ENCODE peak calls at places on chromosomes 6 and 20, in four cellular contexts. N is MM.1S, J is GM23338, T is PC-9. H is an unnamed sample.

GRCh38 chr6:43120938-43121913 is 45.1 kb downstream of the PTK7 start:
- DNase-seq in T (peak; percentile 70), J (no peak), N (no peak), H (peak; percentile 87)

GRCh38 chr6:107308676-107309075 is 150.7 kb downstream of the PDSS2 start:
- DNase-seq in N (no peak), T (no peak), J (no peak), H (no peak)

GRCh38 chr6:41769376-41769775 is 10.3 kb downstream of the FRS3 start:
- DNase-seq in N (no peak), J (no peak), T (no peak), H (no peak)

GRCh38 chr6:35496036-35496850 is 636 bp downstream of the TEAD3 start:
- DNase-seq in J (peak; percentile 67), N (peak; percentile 10), T (peak; percentile 59), H (peak; percentile 85)

GRCh38 chr6:36840471-36841461 is 1.5 kb upstream of the CPNE5 start:
- DNase-seq in N (no peak), J (peak; percentile 58), T (no peak), H (peak; percentile 38)

GRCh38 chr6:169266261-169266660 is 12.6 kb upstream of the THBS2 start:
- DNase-seq in N (no peak), T (no peak), J (no peak), H (no peak)

GRCh38 chr20:47795214-47795667 is 10.0 kb upstream of the SULF2 start:
- DNase-seq in J (no peak), N (no peak), T (peak; percentile 97), H (no peak)

GRCh38 chr6:41732601-41733348 is 2.6 kb downstream of the TFEB start:
- DNase-seq in N (peak; percentile 87), T (no peak), J (peak; percentile 33), H (peak; percentile 58)

GRCh38 chr6:143536866-143537691 is 25.6 kb upstream of the FUCA2 start:
- DNase-seq in T (peak; percentile 62), J (peak; percentile 86), N (peak; percentile 44), H (peak; percentile 84)

GRCh38 chr6:5100806-5101205 is 15.7 kb downstream of the PPP1R3G start:
- DNase-seq in T (no peak), J (no peak), N (no peak), H (no peak)

GRCh38 chr6:55974688-55975087 is 99.3 kb upstream of the BMP5 start:
- DNase-seq in N (no peak), J (no peak), T (no peak), H (no peak)

GRCh38 chr20:14441201-14441600 is 103.8 kb upstream of the FLRT3 start:
- DNase-seq in T (no peak), N (no peak), J (no peak), H (no peak)

GRCh38 chr6:34592208-34592952 is 36.3 kb upstream of the SPDEF start:
- DNase-seq in T (no peak), J (no peak), N (no peak), H (no peak)

GRCh38 chr6:159105716-159106115 is 60.9 kb upstream of the TAGAP start:
- DNase-seq in T (no peak), J (no peak), N (no peak), H (no peak)

GRCh38 chr6:121620002-121620740 is 184.7 kb downstream of the GJA1 start:
- DNase-seq in N (no peak), T (no peak), J (peak; percentile 76), H (no peak)

GRCh38 chr6:148524509-148524908 is 181.9 kb downstream of the SASH1 start:
- DNase-seq in T (no peak), N (no peak), J (no peak), H (no peak)

GRCh38 chr6:22364314-22364713 is 67.5 kb upstream of the PRL start:
- DNase-seq in J (no peak), T (no peak), N (no peak), H (no peak)

GRCh38 chr6:104955927-104956662 is 812 bp upstream of the LIN28B start:
- DNase-seq in N (no peak), J (peak; percentile 94), T (no peak), H (peak; percentile 55)

GRCh38 chr6:131727467-131727866 is 16.6 kb upstream of the CTAGE9 start:
- DNase-seq in N (no peak), J (no peak), T (no peak), H (no peak)

GRCh38 chr6:34984416-34984815 is 95.4 kb downstream of the ANKS1A start:
- DNase-seq in N (no peak), T (no peak), J (no peak), H (no peak)

GRCh38 chr6:145538996-145539395 is 196.3 kb downstream of the EPM2A start:
- DNase-seq in N (no peak), J (no peak), T (no peak), H (no peak)

GRCh38 chr20:22312744-22313346 is 271.5 kb downstream of the FOXA2 start:
- DNase-seq in N (peak; percentile 17), T (peak; percentile 25), J (peak; percentile 75), H (peak; percentile 68)

GRCh38 chr6:39956951-39957350 is 22.7 kb upstream of the MOCS1 start:
- DNase-seq in T (no peak), J (no peak), N (no peak), H (no peak)

GRCh38 chr6:3026811-3027626 is 27.3 kb downstream of the NQO2 start:
- DNase-seq in T (no peak), J (no peak), N (peak; percentile 88), H (no peak)

GRCh38 chr6:117449549-117450439 is 24.1 kb upstream of the ROS1 start:
- DNase-seq in N (peak; percentile 67), J (peak; percentile 89), T (peak; percentile 40), H (peak; percentile 80)

GRCh38 chr6:139472341-139473038 is 98.0 kb upstream of the CITED2 start:
- DNase-seq in T (no peak), J (no peak), N (no peak), H (no peak)

GRCh38 chr6:50390416-50390815 is 322.9 kb upstream of the TFAP2D start:
- DNase-seq in N (no peak), T (no peak), J (no peak), H (no peak)

GRCh38 chr6:166275714-166276166 is 32.5 kb downstream of the PRR18 start:
- DNase-seq in J (peak; percentile 77), T (peak; percentile 64), N (peak; percentile 50), H (peak; percentile 76)

GRCh38 chr6:157985378-157986155 is 3.9 kb downstream of the SYNJ2 start:
- DNase-seq in T (no peak), N (no peak), J (peak; percentile 40), H (peak; percentile 68)

GRCh38 chr6:74075323-74075722 is 379.3 kb downstream of the CD109 start:
- DNase-seq in T (no peak), N (no peak), J (no peak), H (no peak)

GRCh38 chr6:120587381-120587780 is 746.9 kb downstream of the TBC1D32 start:
- DNase-seq in J (no peak), T (no peak), N (no peak), H (no peak)

GRCh38 chr20:37198962-37199660 is 19.8 kb upstream of the MROH8 start:
- DNase-seq in T (no peak), N (no peak), J (no peak), H (no peak)

GRCh38 chr6:111456208-111456607 is 26.8 kb downstream of the REV3L start:
- DNase-seq in N (no peak), T (no peak), J (no peak), H (no peak)

GRCh38 chr20:41510224-41510623 is 108.0 kb downstream of the CHD6 start:
- DNase-seq in N (no peak), J (peak; percentile 20), T (no peak), H (no peak)

GRCh38 chr20:3471397-3472021 is 691 bp downstream of the ATRN start:
- DNase-seq in J (peak; percentile 33), T (no peak), N (no peak), H (no peak)

GRCh38 chr6:34132082-34132357 is 13.9 kb downstream of the GRM4 start:
- DNase-seq in T (no peak), J (peak; percentile 84), N (no peak), H (no peak)

GRCh38 chr6:16437984-16438383 is 199.6 kb downstream of the GMPR start:
- DNase-seq in J (no peak), T (no peak), N (no peak), H (no peak)
- H3K9me2 ChIP-seq in J (peaks cover 3% of the 10 kb centered on the region), T (no peaks in the 10 kb centered on the region), N (no peaks in the 10 kb centered on the region), H (no peaks in the 10 kb centered on the region)

DNA sequence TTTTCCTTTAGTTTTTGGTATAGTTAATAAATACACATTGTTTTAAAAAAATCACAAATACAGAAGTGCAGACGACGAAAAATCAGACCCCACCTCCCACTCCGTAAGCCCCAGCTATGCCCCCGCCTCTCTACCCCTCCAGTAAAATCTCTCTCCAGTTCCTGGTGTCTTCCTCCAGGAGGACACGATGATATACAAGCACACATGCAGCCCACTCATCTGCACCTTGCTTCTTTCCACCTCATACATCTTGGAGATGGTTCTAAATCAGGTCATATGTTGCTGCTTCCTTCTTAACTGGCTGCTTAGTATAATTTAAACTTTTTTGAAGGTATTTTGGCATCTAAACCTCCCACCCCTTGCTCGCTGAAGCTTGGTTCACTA is 2.7 kb downstream of the BMP7 start:
- DNase-seq in N (no peak), T (no peak), J (no peak), H (no peak)
- H3K4me3 ChIP-seq in N (no peak overlapping the region), T (no peak overlapping the region), J (peak overlapping the region; percentile 88), H (peak overlapping the region; percentile 12)

DNA sequence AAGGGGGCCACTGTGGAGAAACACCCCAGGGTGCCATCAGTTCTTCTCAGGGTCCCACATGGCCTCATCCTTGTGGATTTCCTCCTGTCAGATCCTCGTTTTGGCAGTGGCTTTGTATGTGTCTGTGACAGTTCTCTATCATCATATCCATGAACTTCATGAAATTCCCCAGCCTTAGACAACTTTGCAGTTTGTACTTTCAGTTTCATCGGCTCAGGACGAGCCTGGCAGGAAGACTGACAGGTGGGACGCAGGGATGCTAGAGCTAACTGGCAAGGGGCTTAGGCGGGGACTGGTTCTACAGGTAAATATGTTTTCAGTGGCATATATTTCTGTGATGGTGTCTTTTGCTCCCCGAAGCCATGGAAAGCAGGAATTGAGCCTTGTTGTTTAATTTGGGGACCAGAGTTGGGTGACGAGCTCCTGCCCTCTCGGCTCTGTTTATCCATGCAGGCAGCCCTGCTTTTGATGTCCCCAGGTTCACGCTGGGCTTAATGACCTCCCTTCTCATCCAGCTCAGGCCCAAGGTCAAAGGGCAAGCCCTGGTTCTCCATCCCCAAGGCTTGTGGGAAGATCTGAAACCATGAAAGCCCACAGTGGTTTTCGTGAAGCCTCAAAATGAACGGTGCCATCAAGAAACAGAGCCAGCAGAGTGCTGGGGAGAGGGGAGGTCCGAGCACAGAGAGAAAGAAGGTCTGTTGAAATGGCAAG is 11.2 kb downstream of the SDCBP2 start:
- DNase-seq in N (peak; percentile 33), J (no peak), T (no peak), H (no peak)
- H3K9me2 ChIP-seq in N (no peaks in the 10 kb centered on the region), J (no peaks in the 10 kb centered on the region), T (no peaks in the 10 kb centered on the region), H (no peaks in the 10 kb centered on the region)

DNA sequence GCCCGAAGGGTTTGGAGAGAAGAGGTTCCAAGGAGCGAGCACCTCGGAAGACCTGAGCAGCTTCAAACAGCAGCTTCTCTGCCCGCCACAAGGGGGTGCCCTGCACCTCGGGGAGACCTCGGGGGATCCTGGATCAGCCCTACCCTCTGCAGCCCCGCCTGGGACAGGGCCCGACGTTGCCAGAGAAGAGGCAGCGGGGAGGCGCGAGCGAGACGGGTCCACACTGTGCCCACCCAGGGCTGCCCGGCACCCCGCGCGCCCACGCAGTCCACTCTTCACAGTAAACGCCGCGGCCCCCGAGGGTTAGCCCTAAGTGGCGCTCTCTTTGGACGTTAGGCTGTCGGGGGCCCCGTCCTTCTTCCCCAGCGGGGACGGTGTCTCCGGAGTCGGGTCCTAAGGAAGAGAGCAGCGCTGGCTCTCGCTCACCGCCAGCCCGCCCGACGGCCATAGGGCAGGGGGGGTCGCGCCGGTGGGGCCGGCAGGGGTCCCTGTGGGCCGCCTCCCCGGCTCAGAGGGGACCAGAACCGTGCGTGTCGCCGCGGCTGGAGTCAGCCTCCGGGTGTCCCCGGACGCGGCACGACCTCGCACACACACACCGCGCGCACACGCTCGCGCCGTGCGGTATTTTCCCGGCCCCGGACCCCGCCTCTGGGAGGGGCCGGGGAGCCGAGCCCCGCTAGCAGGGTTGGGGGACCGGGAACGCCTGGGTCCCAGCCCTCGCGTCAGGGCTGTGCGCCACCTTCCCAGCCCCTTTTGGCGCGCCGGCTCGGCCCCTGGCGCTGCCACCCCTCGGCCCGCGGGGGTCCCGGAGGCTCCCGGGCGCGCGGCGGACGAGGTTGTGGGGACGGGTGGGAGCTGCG is 929 bp downstream of the CDH22 start:
- DNase-seq in J (peak; percentile 92), N (peak; percentile 63), T (peak; percentile 55), H (peak; percentile 76)
- H3K4me3 ChIP-seq in J (peak overlapping the region; percentile 73), N (peak overlapping the region; percentile 36), T (no peak overlapping the region), H (peak overlapping the region; percentile 52)